ENCODE peak calls at places on chromosomes 3 and 15, in five cellular contexts. O is A549; I is lower lobe of right lung; P is psoas muscle; B is CD8-positive, alpha-beta T cell. M is an unnamed sample.

GRCh38 chr3:83877909-83878308 is 1080.9 kb upstream of the CADM2 start:
- DNase-seq in O (no peak), I (no peak), P (no peak), B (no peak), M (no peak)

GRCh38 chr3:129692743-129693142 is 86.3 kb upstream of the PLXND1 start:
- DNase-seq in O (no peak), I (no peak), P (no peak), B (no peak), M (no peak)

GRCh38 chr3:161927131-161927530 is 430.5 kb downstream of the OTOL1 start:
- DNase-seq in O (no peak), I (no peak), P (no peak), B (no peak), M (no peak)

GRCh38 chr15:49225572-49226281 is 55.7 kb downstream of the GALK2 start:
- DNase-seq in O (peak; percentile 33), I (no peak), P (no peak), B (no peak), M (no peak)

GRCh38 chr15:27561816-27562215 is 537.3 kb downstream of the OCA2 start:
- DNase-seq in O (no peak), I (no peak), P (no peak), B (no peak), M (no peak)

GRCh38 chr15:56774356-56774755 is 41.0 kb upstream of the ZNF280D start:
- DNase-seq in O (no peak), I (no peak), P (no peak), B (no peak), M (no peak)

GRCh38 chr3:11077466-11077865 is 76.8 kb upstream of the HRH1 start:
- DNase-seq in O (peak; percentile 32), I (no peak), P (no peak), B (no peak), M (no peak)

GRCh38 chr15:66269326-66270090 is 16.0 kb upstream of the MEGF11 start:
- DNase-seq in O (peak; percentile 34), I (no peak), P (no peak), B (no peak), M (no peak)

GRCh38 chr3:47163023-47163989 is 607 bp downstream of the SETD2 start:
- DNase-seq in O (peak; percentile 18), I (peak; percentile 67), P (peak; percentile 69), B (peak; percentile 56), M (peak; percentile 56)

GRCh38 chr15:25515633-25516032 is 76.8 kb upstream of the UBE3A start:
- DNase-seq in O (no peak), I (no peak), P (no peak), B (no peak), M (no peak)

GRCh38 chr3:175234075-175234474 is 374.9 kb downstream of the NAALADL2 start:
- DNase-seq in O (no peak), I (no peak), P (no peak), B (no peak), M (no peak)

GRCh38 chr15:58472821-58473581 is 41.2 kb downstream of the LIPC start:
- DNase-seq in O (no peak), I (no peak), P (no peak), B (peak; percentile 27), M (no peak)

GRCh38 chr3:123552095-123552714 is 32.6 kb downstream of the HACD2 start:
- DNase-seq in O (peak; percentile 18), I (no peak), P (no peak), B (no peak), M (no peak)

GRCh38 chr3:149783576-149783975 is 8.8 kb downstream of the ANKUB1 start:
- DNase-seq in O (peak; percentile 42), I (no peak), P (no peak), B (no peak), M (no peak)

GRCh38 chr3:6249679-6250078 is 611.2 kb upstream of the GRM7 start:
- DNase-seq in O (no peak), I (no peak), P (no peak), B (no peak), M (no peak)

GRCh38 chr15:68561146-68561545 is 17.6 kb upstream of the CORO2B start:
- DNase-seq in O (no peak), I (no peak), P (no peak), B (no peak), M (no peak)

GRCh38 chr15:51750942-51751686 is at the start of gene TMOD2:
- DNase-seq in O (peak; percentile 34), I (peak; percentile 70), P (peak; percentile 72), B (peak; percentile 52), M (peak; percentile 81)

GRCh38 chr3:59185586-59186381 is 136.0 kb upstream of the CFAP20DC start:
- DNase-seq in O (no peak), I (no peak), P (no peak), B (no peak), M (no peak)

GRCh38 chr3:14253022-14253761 is 74.6 kb downstream of the LSM3 start:
- DNase-seq in O (no peak), I (no peak), P (peak; percentile 78), B (no peak), M (no peak)

GRCh38 chr15:60972866-60973265 is 256.2 kb downstream of the RORA start:
- DNase-seq in O (no peak), I (no peak), P (no peak), B (no peak), M (no peak)

GRCh38 chr15:90379263-90379662 is 8.8 kb upstream of the IQGAP1 start:
- DNase-seq in O (no peak), I (no peak), P (no peak), B (no peak), M (no peak)

GRCh38 chr3:191051037-191051436 is 148.0 kb upstream of the OSTN start:
- DNase-seq in O (peak; percentile 7), I (no peak), P (no peak), B (no peak), M (no peak)

GRCh38 chr3:60202052-60202753 is 1049.0 kb downstream of the FHIT start:
- DNase-seq in O (no peak), I (no peak), P (no peak), B (no peak), M (no peak)

GRCh38 chr3:134371542-134372324 is 2.5 kb downstream of the AMOTL2 start:
- DNase-seq in O (no peak), I (no peak), P (peak; percentile 26), B (no peak), M (peak; percentile 26)

GRCh38 chr15:75138016-75138999 is 63.4 kb upstream of the C15orf39 start:
- DNase-seq in O (peak; percentile 29), I (no peak), P (no peak), B (no peak), M (peak; percentile 43)

GRCh38 chr3:66312039-66312438 is 91.2 kb downstream of the SLC25A26 start:
- DNase-seq in O (no peak), I (no peak), P (peak; percentile 25), B (peak; percentile 46), M (no peak)

GRCh38 chr3:28495301-28495700 is 146.7 kb upstream of the AZI2 start:
- DNase-seq in O (no peak), I (no peak), P (no peak), B (no peak), M (no peak)

GRCh38 chr15:83396071-83396470 is 51.1 kb upstream of the SH3GL3 start:
- DNase-seq in O (no peak), I (no peak), P (no peak), B (no peak), M (no peak)

GRCh38 chr3:61819861-61820260 is 258.5 kb downstream of the PTPRG start:
- DNase-seq in O (no peak), I (no peak), P (no peak), B (no peak), M (no peak)

GRCh38 chr3:4529901-4530588 is 36.9 kb downstream of the ITPR1 start:
- DNase-seq in O (no peak), I (no peak), P (no peak), B (no peak), M (no peak)
- H3K4me1 ChIP-seq in O (no peaks in the 10 kb centered on the region), I (peaks cover 53% of the 10 kb centered on the region), P (peaks cover 14% of the 10 kb centered on the region), B (no peaks in the 10 kb centered on the region), M (peaks cover 13% of the 10 kb centered on the region)

GRCh38 chr3:42505203-42505848 is 2.9 kb downstream of the VIPR1 start:
- DNase-seq in O (no peak), I (no peak), P (no peak), B (no peak), M (peak; percentile 68)
- H3K4me3 ChIP-seq in O (no peak overlapping the region), I (peak overlapping the region; percentile 63), P (no peak overlapping the region), B (no peak overlapping the region), M (no peak overlapping the region)

GRCh38 chr3:12939137-12939536 is 97.8 kb upstream of the RPL32 start:
- DNase-seq in O (no peak), I (no peak), P (no peak), B (no peak), M (no peak)
- H3K4me1 ChIP-seq in O (no peaks in the 10 kb centered on the region), I (peaks cover 30% of the 10 kb centered on the region), P (peaks cover 53% of the 10 kb centered on the region), B (no peaks in the 10 kb centered on the region), M (no peaks in the 10 kb centered on the region)

DNA sequence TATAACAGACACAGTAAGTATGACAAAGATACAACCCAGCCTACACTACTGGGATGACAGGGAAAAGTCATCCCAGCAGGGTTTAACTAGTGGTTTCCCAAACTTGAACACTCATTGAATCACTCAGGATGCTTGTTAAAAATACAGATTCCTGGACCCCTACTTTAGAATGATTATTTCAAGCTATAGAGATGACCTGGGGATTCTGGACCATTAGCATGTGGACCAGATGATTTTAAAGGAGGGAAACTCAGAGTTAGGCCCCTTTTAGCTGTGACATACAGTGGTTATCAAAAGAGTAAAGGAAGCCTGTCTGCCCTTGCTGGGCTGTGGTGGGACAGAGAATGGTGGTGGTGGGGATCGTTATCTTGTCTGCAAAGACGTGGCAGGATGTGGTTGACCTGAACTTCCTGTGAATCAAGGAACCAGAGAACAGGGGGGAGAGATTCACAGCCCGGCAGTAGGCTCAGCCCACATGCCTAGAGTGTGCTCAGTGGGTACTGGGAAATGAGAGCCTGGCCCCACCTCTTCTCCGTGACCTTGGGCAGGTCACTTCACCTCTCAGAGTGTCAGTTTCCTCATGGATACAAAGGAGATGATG is 306.3 kb downstream of the RPLP1 start:
- DNase-seq in O (no peak), I (peak; percentile 58), P (no peak), B (peak; percentile 80), M (no peak)
- H3K4me3 ChIP-seq in O (no peak overlapping the region), I (no peak overlapping the region), P (no peak overlapping the region), B (peak overlapping the region; percentile 21), M (no peak overlapping the region)

DNA sequence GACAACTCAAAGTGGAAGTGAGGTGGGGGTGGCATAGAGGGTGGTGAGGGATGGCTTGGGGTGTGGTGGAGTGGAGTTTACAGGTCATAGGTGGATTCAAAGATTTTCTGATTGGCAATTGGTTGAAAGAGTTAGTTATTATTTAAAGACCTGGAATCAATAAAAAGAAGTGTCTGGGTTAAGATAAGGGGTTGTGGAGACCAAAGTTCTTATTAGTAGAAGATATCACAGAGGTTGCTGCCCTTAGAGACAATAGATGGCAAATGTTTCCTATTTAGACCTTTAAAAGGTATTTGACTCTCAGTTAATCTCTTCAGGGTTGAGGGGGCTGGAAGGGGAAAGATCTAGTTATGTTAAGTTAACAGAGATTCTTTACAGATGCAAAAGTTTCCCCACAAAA is 412.3 kb upstream of the TBL1XR1 start:
- DNase-seq in O (no peak), I (no peak), P (no peak), B (no peak), M (no peak)
- H3K4me1 ChIP-seq in O (peaks cover 27% of the 10 kb centered on the region), I (peaks cover 15% of the 10 kb centered on the region), P (peaks cover under 1% of the 10 kb centered on the region), B (peaks cover 18% of the 10 kb centered on the region), M (peaks cover 3% of the 10 kb centered on the region)

DNA sequence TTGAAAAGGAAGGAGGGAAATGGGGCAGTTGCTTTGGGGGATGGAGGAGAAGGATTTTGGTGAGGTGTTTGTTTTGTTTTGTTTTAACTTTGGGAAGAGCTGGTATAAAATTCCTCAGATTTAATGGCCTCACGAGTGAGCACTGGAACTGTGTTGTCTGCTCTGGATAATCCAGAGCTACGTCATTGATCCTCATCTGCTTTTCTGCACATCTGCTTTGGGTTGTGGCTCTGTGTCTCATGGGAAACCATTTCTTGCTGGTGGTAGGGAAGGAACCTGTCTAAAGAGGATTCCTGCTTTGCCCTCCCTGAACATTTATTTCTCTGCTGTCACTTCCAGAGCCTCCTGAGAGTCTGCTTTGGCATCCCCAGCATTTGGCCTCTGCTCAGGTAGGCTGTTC is 3.1 kb downstream of the SNRK start:
- DNase-seq in O (no peak), I (no peak), P (no peak), B (no peak), M (no peak)
- H3K4me3 ChIP-seq in O (no peak overlapping the region), I (peak overlapping the region; percentile 70), P (peak overlapping the region; percentile 80), B (peak overlapping the region; percentile 70), M (no peak overlapping the region)

M was measured in aorta.